ENCODE peak calls at places on chromosomes 7 and 10, in six cellular contexts. Y is HT1080; A is NCI-H2171 treated with DMSO at 0.1 percent for 48 hours; D is activated T-helper 1 cell treated with anti-CD3 and anti-CD28 coated beads, Interleukin-12 subunit alpha, Interleukin-12 subunit beta, Interleukin-2, Interleukin-4 antibody, amounts not matched to agents 30 ng/mL and 10 ng/mL and 1 ng/mL, durations not matched to agents 14 hours and 24 hours and 36 hours; F is Ammon's horn; R is effector memory CD4-positive, alpha-beta T cell. X is an unnamed sample.

GRCh38 chr10:47241256-47241655 is 58.7 kb upstream of the GDF10 start:
- DNase-seq in Y (no peak), A (no peak), D (no peak), F (no peak), R (no peak), X (no peak)

GRCh38 chr7:12709731-12710502 is 22.5 kb downstream of the ARL4A start:
- DNase-seq in Y (no peak), A (no peak), D (no peak), F (no peak), R (no peak), X (no peak)

GRCh38 chr7:84105582-84105981 is 89.0 kb downstream of the SEMA3A start:
- DNase-seq in Y (no peak), A (peak; percentile 11), D (no peak), F (no peak), R (no peak), X (no peak)

GRCh38 chr10:35025916-35026315 is 64.2 kb downstream of the CUL2 start:
- DNase-seq in Y (peak; percentile 79), A (no peak), D (no peak), F (no peak), R (no peak), X (no peak)

GRCh38 chr10:62873866-62874265 is 57.7 kb upstream of the EGR2 start:
- DNase-seq in Y (no peak), A (no peak), D (no peak), F (no peak), R (no peak), X (no peak)

GRCh38 chr10:104081998-104082397 is 3.7 kb downstream of the COL17A1 start:
- DNase-seq in Y (no peak), A (no peak), D (no peak), F (no peak), R (no peak), X (no peak)

GRCh38 chr7:151459726-151460473 is 20.0 kb upstream of the CRYGN start:
- DNase-seq in Y (peak; percentile 72), A (peak; percentile 68), D (no peak), F (peak; percentile 85), R (no peak), X (no peak)

GRCh38 chr10:23081156-23081833 is 14.1 kb upstream of the MSRB2 start:
- DNase-seq in Y (no peak), A (no peak), D (no peak), F (no peak), R (no peak), X (no peak)

GRCh38 chr7:54788664-54789063 is 29.7 kb upstream of the SEC61G start:
- DNase-seq in Y (peak; percentile 89), A (peak; percentile 70), D (no peak), F (peak; percentile 78), R (no peak), X (no peak)

GRCh38 chr7:112575864-112576263 is 95.1 kb downstream of the LSMEM1 start:
- DNase-seq in Y (no peak), A (no peak), D (no peak), F (no peak), R (no peak), X (no peak)

GRCh38 chr10:127243490-127244272 is 47.3 kb upstream of the INSYN2A start:
- DNase-seq in Y (peak; percentile 42), A (no peak), D (peak; percentile 11), F (no peak), R (no peak), X (no peak)

GRCh38 chr7:120838281-120838682 is 19.7 kb downstream of the TSPAN12 start:
- DNase-seq in Y (no peak), A (no peak), D (no peak), F (no peak), R (no peak), X (no peak)

GRCh38 chr7:152922318-152923081 is 162.9 kb downstream of the ACTR3B start:
- DNase-seq in Y (no peak), A (no peak), D (no peak), F (no peak), R (no peak), X (no peak)

GRCh38 chr10:62853710-62854109 is 37.5 kb upstream of the EGR2 start:
- DNase-seq in Y (peak; percentile 91), A (no peak), D (peak; percentile 45), F (peak; percentile 20), R (no peak), X (no peak)

GRCh38 chr10:88810196-88810961 is 7.8 kb downstream of the LIPM start:
- DNase-seq in Y (peak; percentile 64), A (peak; percentile 24), D (peak; percentile 34), F (peak; percentile 53), R (no peak), X (no peak)

GRCh38 chr7:34096135-34096775 is 190.9 kb downstream of the BMPER start:
- DNase-seq in Y (peak; percentile 69), A (no peak), D (no peak), F (peak; percentile 23), R (no peak), X (no peak)

X was measured in memory B cell.